ENCODE peak calls at places on chromosomes 5 and 9, in seven cellular contexts. N is HCT116, L is H1, S is K562, I is HepG2, H is SK-N-SH, U is GM12878. G is an unnamed sample.

GRCh38 chr5:78647411-78647818 is 1.2 kb downstream of the LHFPL2 start:
- DNase-seq in S (no peak), H (peak), U (no peak), I (peak), L (no peak), N (no peak), G (peak)

GRCh38 chr9:105415344-105415980 is 32.4 kb upstream of the FSD1L start:
- DNase-seq in I (peak), H (peak), N (peak), S (peak), U (no peak), L (peak), G (peak)

GRCh38 chr5:353599-354580 is 32.4 kb downstream of the AHRR start:
- DNase-seq in S (no peak), H (peak), N (no peak), U (no peak), L (no peak), I (no peak), G (no peak)

GRCh38 chr9:35357116-35357515 is 132.8 kb upstream of the RUSC2 start:
- DNase-seq in N (no peak), L (no peak), S (no peak), H (no peak), I (no peak), U (no peak), G (no peak)

GRCh38 chr5:18314192-18314778 is 680.0 kb downstream of the TAF11L14 start:
- DNase-seq in N (peak), I (no peak), S (peak), H (peak), L (no peak), U (no peak), G (peak)

GRCh38 chr5:170463426-170463825 is 40.4 kb upstream of the KCNIP1 start:
- DNase-seq in U (no peak), N (no peak), H (no peak), L (no peak), I (no peak), S (no peak), G (no peak)

GRCh38 chr9:3235497-3235896 is 290.3 kb downstream of the RFX3 start:
- DNase-seq in S (no peak), H (no peak), L (no peak), N (no peak), U (no peak), I (no peak), G (no peak)

GRCh38 chr9:107782381-107782780 is 292.8 kb upstream of the KLF4 start:
- DNase-seq in U (no peak), I (no peak), S (no peak), N (no peak), L (no peak), H (no peak), G (no peak)

GRCh38 chr9:133647765-133648469 is 11.8 kb downstream of the DBH start:
- DNase-seq in H (no peak), L (no peak), I (no peak), S (no peak), U (no peak), N (no peak), G (no peak)

GRCh38 chr5:1058988-1059883 is 50.6 kb downstream of the NKD2 start:
- DNase-seq in H (peak), N (no peak), U (no peak), I (no peak), L (no peak), S (no peak), G (no peak)

GRCh38 chr9:129412814-129413536 is 207.9 kb downstream of the C9orf50 start:
- DNase-seq in U (no peak), N (no peak), H (peak), I (no peak), S (peak), L (no peak), G (no peak)

GRCh38 chr5:83470920-83471404 is 582 bp upstream of the VCAN start:
- DNase-seq in I (no peak), U (no peak), H (peak), N (no peak), S (no peak), L (peak), G (no peak)

GRCh38 chr5:10485142-10485795 is 43.6 kb downstream of the ROPN1L start:
- DNase-seq in I (no peak), H (peak), S (peak), L (no peak), N (peak), U (no peak), G (no peak)

GRCh38 chr5:4640793-4641192 is 499.3 kb upstream of the ADAMTS16 start:
- DNase-seq in S (no peak), N (no peak), U (no peak), H (no peak), I (no peak), L (no peak), G (peak)

GRCh38 chr9:16985559-16986348 is 115.3 kb upstream of the BNC2 start:
- DNase-seq in I (no peak), N (no peak), H (no peak), L (no peak), U (no peak), S (no peak), G (no peak)

GRCh38 chr5:34439601-34440000 is 216.5 kb upstream of the RAI14 start:
- DNase-seq in H (no peak), S (no peak), L (no peak), I (no peak), U (no peak), N (no peak), G (no peak)

DNA sequence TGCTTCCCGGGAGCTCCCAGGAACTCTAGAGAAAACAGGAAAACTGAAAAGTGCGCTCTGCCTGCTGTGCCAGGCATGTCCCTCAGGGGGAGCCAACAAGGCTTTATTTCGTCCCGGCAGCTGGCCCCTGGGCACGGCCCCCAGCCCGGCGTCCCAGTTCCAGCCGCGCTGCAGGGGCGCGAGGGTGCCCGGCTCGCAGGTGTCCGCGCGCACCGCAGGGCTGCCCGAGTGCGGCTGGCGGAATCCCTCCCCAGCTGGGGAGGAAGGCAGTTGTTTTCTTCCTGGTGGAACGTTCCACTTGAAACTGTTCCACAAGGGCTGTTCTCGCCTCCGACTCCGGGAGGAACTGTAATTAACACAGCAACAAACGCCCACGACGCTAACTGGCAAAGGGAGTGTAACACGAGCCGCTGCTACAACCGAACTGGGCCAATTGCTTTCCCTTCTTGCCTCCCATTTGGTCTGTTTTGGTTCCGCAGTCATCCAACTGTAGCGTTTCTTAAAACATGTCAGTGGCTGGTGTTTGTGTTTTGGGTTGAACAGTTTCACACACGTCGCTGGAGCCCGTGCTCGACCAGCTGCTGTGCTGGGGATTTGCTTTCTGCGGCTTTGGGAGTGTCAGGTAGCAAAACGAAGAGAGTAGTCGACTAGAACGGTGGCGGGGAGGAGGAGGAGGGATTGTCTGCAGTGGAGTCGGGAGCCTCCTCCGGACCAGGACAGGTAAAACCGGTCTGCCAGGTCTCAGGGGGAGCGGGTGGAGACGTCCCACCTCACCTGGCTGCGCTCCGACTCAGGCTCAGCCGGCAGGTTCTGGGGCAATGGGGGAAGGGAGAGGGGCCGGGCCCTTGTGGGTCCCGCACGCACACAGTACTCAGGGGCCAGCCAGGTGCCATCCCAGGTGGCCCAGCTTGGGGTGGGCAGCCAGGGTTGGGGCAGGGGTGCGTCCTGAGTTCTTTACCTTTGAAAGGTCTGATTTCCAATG is 131.6 kb upstream of the NIPBL start:
- DNase-seq in N (peak), I (peak), U (no peak), L (peak), S (peak), H (peak), G (peak)
- TF ChIP-seq JUND in N (peak), I (no peak), U (no peak), L (no peak), S (no peak), H (no peak), G (peak)

DNA sequence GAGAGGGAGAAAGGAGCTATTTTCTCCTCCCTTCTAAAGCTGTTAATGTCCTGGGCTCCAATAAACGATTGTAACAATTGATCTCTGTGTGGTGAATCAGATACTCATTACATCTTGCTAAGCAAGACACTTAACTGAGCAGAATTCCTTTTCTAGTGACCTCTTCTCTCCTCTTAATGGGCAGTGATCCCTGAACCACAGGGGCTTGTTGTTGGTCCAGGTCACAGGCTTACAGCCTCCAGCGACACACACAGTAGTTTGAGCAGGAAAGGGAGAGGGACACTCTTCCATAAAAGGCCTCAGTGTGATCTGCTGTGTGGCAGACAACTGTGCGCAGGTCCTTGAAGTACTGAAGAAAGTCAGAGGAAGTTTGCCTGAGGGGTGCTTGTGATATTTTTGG is 58.5 kb upstream of the MYO10 start:
- DNase-seq in U (no peak), S (no peak), L (no peak), N (no peak), H (no peak), I (no peak), G (no peak)
- TF ChIP-seq JUND in U (no peak), S (no peak), L (no peak), N (no peak), H (no peak), I (no peak), G (no peak)

GRCh38 chr9:74503219-74503618 is 6.1 kb downstream of the RORB start:
- DNase-seq in H (peak), N (no peak), U (no peak), L (no peak), I (no peak), S (no peak), G (no peak)
- TF ChIP-seq JUND in H (no peak), N (no peak), U (no peak), L (no peak), I (no peak), S (no peak), G (no peak)

DNA sequence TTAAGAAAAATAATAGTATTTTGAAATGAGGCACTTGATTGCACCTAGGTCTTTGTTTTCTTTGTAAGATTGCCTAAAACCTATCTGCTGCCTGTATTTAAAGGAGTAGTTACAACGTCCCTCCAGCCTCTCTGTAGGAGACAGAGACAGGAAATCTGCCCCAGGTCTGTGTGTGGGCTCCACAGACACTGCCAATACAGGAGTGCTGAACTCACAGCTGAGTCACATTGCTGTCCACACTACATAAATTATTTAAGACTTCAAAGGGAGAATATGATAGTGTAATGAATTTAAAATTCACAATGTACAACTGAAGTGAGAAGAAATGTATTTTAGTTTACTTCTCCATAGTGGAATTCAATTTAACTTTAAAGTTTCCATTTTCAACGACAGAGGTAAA is 48.2 kb upstream of the APC start:
- DNase-seq in U (no peak), N (no peak), L (no peak), S (no peak), I (no peak), H (no peak), G (no peak)
- TF ChIP-seq JUND in U (no peak), N (no peak), L (no peak), S (no peak), I (no peak), H (no peak), G (no peak)

DNA sequence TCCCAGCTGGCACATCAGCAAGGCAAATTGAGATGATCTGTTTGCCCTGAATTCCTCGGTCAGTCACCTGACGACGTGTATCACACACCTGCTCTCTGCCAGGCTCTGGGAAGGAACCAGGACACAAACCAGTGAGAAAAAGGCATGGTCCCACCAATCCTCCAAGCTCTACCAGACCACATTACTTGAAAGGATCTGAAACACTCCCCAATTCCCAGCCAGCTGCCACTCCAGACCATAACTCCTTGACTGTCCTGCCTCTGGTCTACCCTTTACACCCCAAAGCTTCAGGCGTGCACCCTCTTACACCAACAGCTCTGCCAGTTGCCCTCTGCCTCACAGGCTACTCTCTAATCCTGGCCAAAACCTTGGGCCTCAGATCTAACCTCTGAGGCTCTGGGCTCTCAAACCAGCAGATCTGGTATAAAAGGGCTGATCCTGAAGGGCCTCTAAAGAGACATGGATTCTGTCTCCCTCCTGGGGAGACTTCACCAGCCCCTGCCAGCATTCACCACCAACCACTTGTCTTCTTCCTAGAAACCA is 6.8 kb downstream of the MGAT1 start:
- DNase-seq in N (no peak), S (no peak), H (no peak), U (no peak), I (no peak), L (peak), G (no peak)
- TF ChIP-seq JUND in N (no peak), S (no peak), H (no peak), U (no peak), I (no peak), L (no peak), G (no peak)

GRCh38 chr9:119533509-119533908 is 164.3 kb upstream of the BRINP1 start:
- DNase-seq in S (no peak), N (no peak), I (no peak), L (no peak), H (no peak), U (no peak), G (no peak)
- TF ChIP-seq JUND in S (no peak), N (no peak), I (no peak), L (no peak), H (no peak), U (no peak), G (no peak)

DNA sequence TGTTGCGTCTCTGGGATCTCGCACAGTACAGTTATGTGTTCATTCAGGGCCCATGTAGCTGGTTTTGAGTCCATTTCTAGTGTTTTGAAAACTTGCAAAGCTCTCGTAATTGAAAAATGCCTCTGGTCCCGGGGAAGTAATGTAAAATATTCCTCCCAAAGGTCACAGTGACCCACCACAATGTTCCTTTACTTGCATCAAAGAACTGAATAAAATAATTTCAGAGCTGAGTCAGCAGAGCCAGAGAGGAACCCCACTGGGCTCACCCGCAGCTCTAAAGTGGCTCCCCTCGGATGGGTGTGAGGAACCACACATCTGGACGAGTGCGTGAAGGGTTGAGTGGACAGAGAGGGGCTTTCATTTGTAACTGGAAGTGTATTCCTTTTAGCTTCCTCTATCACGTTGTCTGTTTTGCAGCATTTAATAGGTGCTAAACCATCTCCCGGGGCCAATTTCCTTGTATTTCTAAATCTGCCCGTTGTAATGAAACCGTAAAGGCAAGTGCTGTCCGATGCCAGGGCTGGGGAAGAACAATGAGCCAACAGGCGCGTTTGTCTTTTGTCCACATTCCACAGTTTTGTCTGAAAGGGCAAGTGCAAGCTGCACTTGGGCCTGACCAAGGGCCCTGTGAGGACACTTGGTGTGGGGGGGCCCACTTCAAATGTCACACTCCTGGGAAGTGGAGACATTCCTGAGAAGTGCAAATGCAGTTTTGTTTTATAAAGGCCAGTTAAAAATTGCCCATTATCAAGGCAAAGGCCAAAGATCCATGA is 29.9 kb downstream of the COL5A1 start:
- DNase-seq in I (no peak), N (no peak), S (no peak), L (no peak), H (no peak), U (no peak), G (no peak)
- TF ChIP-seq JUND in I (no peak), N (no peak), S (no peak), L (no peak), H (no peak), U (no peak), G (no peak)

DNA sequence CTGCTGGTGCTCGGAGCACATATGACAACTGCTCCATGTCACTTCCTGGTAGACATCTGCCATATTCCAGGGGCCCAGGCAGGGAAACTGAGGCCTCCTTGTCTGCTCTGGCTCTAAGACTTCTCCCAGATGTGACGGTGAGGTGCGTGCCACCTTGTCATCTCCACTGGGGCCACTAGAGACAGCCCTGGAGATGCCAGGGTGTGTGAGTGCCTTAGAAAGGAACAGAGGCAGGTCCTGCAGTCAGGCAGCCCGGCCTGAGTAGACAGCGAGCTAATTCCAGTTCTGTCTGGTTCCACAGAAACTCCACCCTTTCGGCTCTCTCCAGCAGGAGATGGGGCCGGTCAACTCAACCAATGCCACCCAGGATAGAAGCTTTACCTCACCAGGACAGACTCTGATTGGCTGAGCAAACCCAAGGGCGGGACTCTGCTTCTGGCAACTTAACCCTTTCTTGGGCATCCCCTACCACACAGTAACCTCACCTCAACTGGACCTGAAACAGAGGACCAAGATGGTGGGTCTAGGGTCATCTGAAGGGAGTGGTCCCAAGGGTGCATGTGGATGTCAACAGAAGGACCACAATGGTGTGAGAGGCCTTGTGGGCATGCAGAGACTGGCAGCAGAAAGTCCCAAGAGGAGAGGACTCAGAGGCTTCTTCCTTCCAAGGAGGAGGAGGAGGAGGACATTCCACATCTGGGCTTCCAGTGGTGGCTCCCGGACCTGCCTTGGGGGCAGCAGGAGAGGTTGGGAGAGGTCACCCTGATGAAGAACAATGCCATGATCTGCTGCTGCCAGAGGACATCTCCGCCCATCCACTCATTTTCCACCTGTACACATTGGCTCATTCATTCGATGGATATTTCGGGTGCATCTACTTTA is 77.7 kb downstream of the RGS3 start:
- DNase-seq in N (peak), S (peak), L (peak), H (peak), U (no peak), I (peak), G (peak)
- TF ChIP-seq JUND in N (no peak), S (peak), L (no peak), H (no peak), U (no peak), I (no peak), G (no peak)

G was measured in T47D.